ENCODE peak calls at places on chromosomes 3 and 15, in five cellular contexts. Q is A549, I is ovary, S is transverse colon, R is sigmoid colon. V is an unnamed sample.

GRCh38 chr3:156351783-156352182 is 203.1 kb downstream of the SSR3 start:
- DNase-seq in Q (no peak), I (no peak), S (no peak), R (no peak), V (no peak)

GRCh38 chr3:136787226-136787793 is 31.6 kb upstream of the SLC35G2 start:
- DNase-seq in I (no peak), Q (no peak), R (no peak), S (peak; percentile 18), V (peak; percentile 50)

GRCh38 chr15:93037341-93038063 is 51.5 kb downstream of the RGMA start:
- DNase-seq in R (peak; percentile 83), S (no peak), I (peak; percentile 48), Q (no peak), V (no peak)

GRCh38 chr3:32335365-32336122 is 56.1 kb upstream of the CMTM7 start:
- DNase-seq in R (no peak), S (no peak), I (no peak), Q (no peak), V (no peak)

GRCh38 chr3:187661267-187661666 is 8.9 kb downstream of the SST start:
- DNase-seq in S (no peak), I (no peak), R (no peak), Q (no peak), V (no peak)

GRCh38 chr3:78604328-78604727 is 1163.5 kb downstream of the ROBO1 start:
- DNase-seq in S (no peak), I (no peak), Q (no peak), R (no peak), V (no peak)

GRCh38 chr3:135216659-135217058 is 421.6 kb downstream of the EPHB1 start:
- DNase-seq in R (no peak), S (no peak), I (no peak), Q (no peak), V (no peak)

GRCh38 chr3:124383846-124384483 is 346.3 kb upstream of the UMPS start:
- DNase-seq in I (no peak), Q (no peak), S (no peak), R (no peak), V (no peak)

GRCh38 chr3:49019941-49020334 is 1.6 kb upstream of the DALRD3 start:
- DNase-seq in Q (no peak), I (no peak), R (no peak), S (peak; percentile 30), V (no peak)

GRCh38 chr3:194395201-194395600 is 3.9 kb downstream of the GP5 start:
- DNase-seq in R (no peak), S (no peak), I (no peak), Q (no peak), V (no peak)

GRCh38 chr15:63240136-63240535 is 37.3 kb upstream of the APH1B start:
- DNase-seq in S (no peak), Q (no peak), R (no peak), I (no peak), V (no peak)

GRCh38 chr15:60062826-60063225 is 58.7 kb downstream of the FOXB1 start:
- DNase-seq in I (no peak), R (no peak), Q (no peak), S (no peak), V (no peak)

GRCh38 chr15:95760508-95760907 is 570.0 kb upstream of the NR2F2 start:
- DNase-seq in S (no peak), R (no peak), I (peak; percentile 68), Q (no peak), V (no peak)

GRCh38 chr3:109178701-109179100 is 42.2 kb downstream of the C3orf85 start:
- DNase-seq in Q (no peak), S (no peak), R (no peak), I (no peak), V (no peak)

GRCh38 chr3:194779729-194780224 is 94.1 kb downstream of the FAM43A start:
- DNase-seq in S (no peak), I (no peak), Q (no peak), R (no peak), V (no peak)

GRCh38 chr3:141402476-141403171 is 34.3 kb downstream of the ZBTB38 start:
- DNase-seq in R (peak; percentile 89), I (peak; percentile 69), S (peak; percentile 69), Q (peak; percentile 45), V (peak; percentile 75)

GRCh38 chr15:74417230-74417629 is 16.5 kb downstream of the SEMA7A start:
- DNase-seq in I (no peak), Q (no peak), S (no peak), R (no peak), V (no peak)

GRCh38 chr3:72383896-72384295 is 464.3 kb downstream of the SHQ1 start:
- DNase-seq in R (no peak), S (no peak), Q (no peak), I (no peak), V (no peak)

GRCh38 chr15:69731581-69731980 is 279.0 kb downstream of the RPLP1 start:
- DNase-seq in Q (no peak), S (no peak), I (no peak), R (no peak), V (no peak)

GRCh38 chr3:111723293-111723963 is 128.3 kb upstream of the ZBED2 start:
- DNase-seq in Q (no peak), S (no peak), R (no peak), I (no peak), V (no peak)

GRCh38 chr3:45011756-45012441 is 14.2 kb upstream of the CLEC3B start:
- DNase-seq in S (peak; percentile 41), R (peak; percentile 89), I (peak; percentile 86), Q (no peak), V (no peak)

GRCh38 chr3:21825684-21826083 is 74.7 kb upstream of the ZNF385D start:
- DNase-seq in S (no peak), I (no peak), R (no peak), Q (no peak), V (no peak)

GRCh38 chr15:63250312-63250965 is 27.0 kb upstream of the APH1B start:
- DNase-seq in R (no peak), S (no peak), Q (no peak), I (no peak), V (no peak)

GRCh38 chr3:102124301-102125158 is 275.2 kb downstream of the NFKBIZ start:
- DNase-seq in Q (no peak), I (no peak), S (no peak), R (no peak), V (no peak)

GRCh38 chr3:65971281-65972252 is 67.2 kb downstream of the MAGI1 start:
- DNase-seq in Q (no peak), S (no peak), R (no peak), I (no peak), V (no peak)

GRCh38 chr3:122415762-122416654 is at the start of gene WDR5B:
- DNase-seq in Q (peak; percentile 98), S (peak; percentile 99), I (peak; percentile 97), R (peak; percentile 99), V (peak; percentile 99)

GRCh38 chr3:122415104-122415744 is 638 bp downstream of the WDR5B start:
- DNase-seq in S (peak; percentile 54), I (no peak), Q (peak; percentile 63), R (peak; percentile 72), V (peak; percentile 87)

GRCh38 chr3:122410639-122411038 is 5.2 kb downstream of the WDR5B start:
- DNase-seq in I (no peak), R (no peak), Q (no peak), S (no peak), V (no peak)

GRCh38 chr3:122416966-122417365 is 1.1 kb upstream of the WDR5B start:
- DNase-seq in S (no peak), I (no peak), R (no peak), Q (no peak), V (peak; percentile 27)

GRCh38 chr3:122414391-122414790 is 1.5 kb downstream of the WDR5B start:
- DNase-seq in Q (no peak), I (no peak), R (no peak), S (no peak), V (no peak)
- H3K4me3 ChIP-seq in Q (no peak overlapping the region), I (no peak overlapping the region), R (no peak overlapping the region), S (no peak overlapping the region), V (no peak overlapping the region)

GRCh38 chr3:4978259-4978965 is 825 bp upstream of the BHLHE40 start:
- DNase-seq in R (peak; percentile 99), S (peak; percentile 95), I (peak; percentile 96), Q (peak; percentile 94), V (peak; percentile 96)

GRCh38 chr3:4979401-4980228 is at the start of gene BHLHE40:
- DNase-seq in I (no peak), S (peak; percentile 44), R (no peak), Q (no peak), V (no peak)

GRCh38 chr3:4977001-4977888 is 2.0 kb upstream of the BHLHE40 start:
- DNase-seq in S (peak; percentile 79), R (peak; percentile 91), I (peak; percentile 87), Q (peak; percentile 62), V (peak; percentile 86)

GRCh38 chr3:4978966-4979400 is 254 bp upstream of the BHLHE40 start:
- DNase-seq in Q (peak; percentile 89), I (peak; percentile 97), R (peak; percentile 99), S (peak; percentile 94), V (peak; percentile 99)

DNA sequence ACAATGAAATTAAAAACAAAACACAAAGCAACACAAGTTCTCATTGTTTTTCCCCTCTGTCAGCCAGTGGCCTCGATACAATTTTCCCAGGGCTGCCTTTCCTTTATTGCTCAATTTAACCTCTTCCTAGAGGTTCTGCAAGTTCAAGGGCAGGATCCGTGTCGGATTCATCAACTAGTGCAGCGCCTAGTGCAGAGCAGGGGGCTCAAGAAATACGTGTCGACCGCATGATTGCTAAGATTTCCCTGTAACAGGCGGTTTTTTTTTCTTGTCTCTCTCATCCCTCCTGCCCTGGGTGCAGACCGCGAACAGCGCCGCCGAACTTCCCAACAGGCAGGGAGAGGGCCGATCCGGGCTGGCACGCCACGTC is 1.4 kb upstream of the BHLHE40 start:
- DNase-seq in I (no peak), Q (no peak), S (no peak), R (no peak), V (no peak)
- TF ChIP-seq CTCF in I (no peak), Q (no peak), S (no peak), R (no peak), V (no peak)

GRCh38 chr3:53273271-53273670 is 17.4 kb upstream of the TKT start:
- DNase-seq in R (no peak), Q (no peak), S (no peak), I (no peak), V (no peak)

GRCh38 chr3:53274938-53275666 is 19.3 kb upstream of the TKT start:
- DNase-seq in I (no peak), Q (no peak), S (no peak), R (peak; percentile 6), V (no peak)

GRCh38 chr3:53267766-53268165 is 11.9 kb upstream of the TKT start:
- DNase-seq in S (no peak), Q (no peak), R (no peak), I (no peak), V (no peak)

GRCh38 chr3:53264718-53265117 is 8.9 kb upstream of the TKT start:
- DNase-seq in S (no peak), I (no peak), Q (no peak), R (no peak), V (peak; percentile 79)

GRCh38 chr3:53269888-53270880 is 14.4 kb upstream of the TKT start:
- DNase-seq in R (peak; percentile 97), I (peak; percentile 83), Q (peak; percentile 91), S (peak; percentile 82), V (peak; percentile 96)
- TF ChIP-seq POLR2A in R (no peak), I (no peak), Q (peak; percentile 10), S (no peak), V (no peak)

GRCh38 chr3:96175500-96175899 is 638.9 kb upstream of the EPHA6 start:
- DNase-seq in S (no peak), Q (no peak), R (no peak), I (no peak), V (no peak)

GRCh38 chr3:96169111-96169510 is 645.3 kb upstream of the EPHA6 start:
- DNase-seq in I (no peak), R (peak; percentile 52), Q (no peak), S (no peak), V (no peak)

GRCh38 chr3:96172917-96173316 is 641.5 kb upstream of the EPHA6 start:
- DNase-seq in S (no peak), I (no peak), Q (no peak), R (no peak), V (no peak)
- H3K4me3 ChIP-seq in S (no peak overlapping the region), I (no peak overlapping the region), Q (no peak overlapping the region), R (no peak overlapping the region), V (no peak overlapping the region)